ENCODE peak calls at places on chromosomes 4 and X, in four cellular contexts. V is ascending aorta, B is fibroblast of the aortic adventitia, K is H1. H is an unnamed sample.

GRCh38 chr4:82275431-82276423 is 98.1 kb downstream of the HNRNPD start:
- DNase-seq in V (no peak), B (no peak), K (peak; percentile 49), H (no peak)

GRCh38 chr4:17335371-17335770 is 176.5 kb downstream of the QDPR start:
- DNase-seq in B (no peak), K (no peak), V (no peak), H (no peak)

GRCh38 chr4:121950680-121951569 is 935 bp downstream of the TRPC3 start:
- DNase-seq in K (peak; percentile 76), V (no peak), B (no peak), H (peak; percentile 16)

GRCh38 chr4:8221476-8221875 is 22.4 kb downstream of the SH3TC1 start:
- DNase-seq in V (no peak), K (no peak), B (peak; percentile 70), H (no peak)

GRCh38 chrX:149495573-149496071 is 9.5 kb downstream of the IDS start:
- DNase-seq in B (peak; percentile 58), K (no peak), V (no peak), H (peak; percentile 81)

GRCh38 chrX:70134116-70134477 is 850 bp downstream of the IGBP1 start:
- DNase-seq in V (no peak), B (peak; percentile 18), K (no peak), H (peak; percentile 1)

GRCh38 chr4:111037591-111037990 is 414.7 kb upstream of the PITX2 start:
- DNase-seq in V (no peak), B (no peak), K (no peak), H (no peak)

GRCh38 chrX:38717871-38718270 is 83.4 kb upstream of the MID1IP1 start:
- DNase-seq in V (no peak), B (peak; percentile 10), K (no peak), H (peak; percentile 4)

GRCh38 chrX:40439625-40440532 is 140.9 kb upstream of the ATP6AP2 start:
- DNase-seq in B (no peak), K (no peak), V (no peak), H (no peak)

GRCh38 chr4:123699823-123700822 is 303.5 kb downstream of the SPRY1 start:
- DNase-seq in B (peak; percentile 97), K (no peak), V (no peak), H (peak; percentile 92)

GRCh38 chr4:1802720-1803522 is 9.8 kb downstream of the FGFR3 start:
- DNase-seq in V (no peak), K (no peak), B (no peak), H (no peak)

GRCh38 chr4:7425171-7425570 is 9.6 kb downstream of the PSAPL1 start:
- DNase-seq in B (no peak), V (no peak), K (peak; percentile 35), H (no peak)

GRCh38 chrX:97189668-97190067 is 306.0 kb downstream of the RPA4 start:
- DNase-seq in K (no peak), B (no peak), V (no peak), H (no peak)

GRCh38 chr4:82721819-82722423 is 76.7 kb downstream of the SCD5 start:
- DNase-seq in K (no peak), B (peak; percentile 29), V (no peak), H (no peak)

GRCh38 chr4:61162116-61162515 is 38.0 kb upstream of the ADGRL3 start:
- DNase-seq in V (no peak), B (no peak), K (no peak), H (peak; percentile 34)

GRCh38 chrX:131739823-131740222 is 195.9 kb downstream of the OR13H1 start:
- DNase-seq in K (no peak), B (no peak), V (no peak), H (no peak)

GRCh38 chrX:24294619-24295018 is 19.2 kb downstream of the SUPT20HL2 start:
- DNase-seq in K (peak; percentile 57), V (no peak), B (peak; percentile 20), H (no peak)

GRCh38 chr4:122285285-122285684 is 93.5 kb upstream of the ADAD1 start:
- DNase-seq in V (no peak), K (no peak), B (no peak), H (peak; percentile 10)

GRCh38 chrX:24629701-24630100 is 17.4 kb downstream of the PCYT1B start:
- DNase-seq in B (no peak), V (no peak), K (no peak), H (no peak)

GRCh38 chr4:107044170-107044569 is 8.1 kb upstream of the DKK2 start:
- DNase-seq in B (peak; percentile 27), V (no peak), K (no peak), H (no peak)

GRCh38 chr4:10965196-10965595 is 280.6 kb upstream of the CLNK start:
- DNase-seq in V (no peak), K (no peak), B (no peak), H (peak; percentile 75)

GRCh38 chrX:72145181-72145580 is 13.5 kb upstream of the RTL5 start:
- DNase-seq in K (no peak), B (no peak), V (no peak), H (no peak)

GRCh38 chr4:148868207-148868606 is 426.0 kb upstream of the NR3C2 start:
- DNase-seq in K (no peak), B (no peak), V (no peak), H (peak; percentile 81)

GRCh38 chrX:68511255-68511654 is 12.4 kb downstream of the YIPF6 start:
- DNase-seq in V (no peak), K (no peak), B (peak; percentile 59), H (peak; percentile 45)

GRCh38 chr4:186953601-186954260 is 230.1 kb upstream of the FAT1 start:
- DNase-seq in K (no peak), V (no peak), B (no peak), H (no peak)

GRCh38 chr4:45317276-45317675 is 590.9 kb upstream of the GNPDA2 start:
- DNase-seq in V (no peak), K (no peak), B (peak; percentile 1), H (peak; percentile 50)

GRCh38 chr4:146428298-146428697 is 93.4 kb downstream of the SLC10A7 start:
- DNase-seq in K (no peak), B (no peak), V (no peak), H (no peak)

GRCh38 chr4:76607266-76607799 is 172.3 kb downstream of the SHROOM3 start:
- DNase-seq in B (no peak), K (no peak), V (no peak), H (no peak)

GRCh38 chr4:39043697-39044363 is 11.6 kb upstream of the TMEM156 start:
- DNase-seq in V (no peak), B (peak; percentile 40), K (no peak), H (peak; percentile 74)

GRCh38 chr4:39043058-39043696 is 11.0 kb upstream of the TMEM156 start:
- DNase-seq in V (no peak), K (no peak), B (peak; percentile 59), H (no peak)

GRCh38 chr4:39044947-39045734 is 12.9 kb upstream of the TMEM156 start:
- DNase-seq in V (no peak), B (peak; percentile 34), K (peak; percentile 65), H (peak; percentile 50)

GRCh38 chr4:39045791-39046221 is 13.6 kb upstream of the TMEM156 start:
- DNase-seq in B (peak; percentile 26), V (no peak), K (no peak), H (peak; percentile 71)

DNA sequence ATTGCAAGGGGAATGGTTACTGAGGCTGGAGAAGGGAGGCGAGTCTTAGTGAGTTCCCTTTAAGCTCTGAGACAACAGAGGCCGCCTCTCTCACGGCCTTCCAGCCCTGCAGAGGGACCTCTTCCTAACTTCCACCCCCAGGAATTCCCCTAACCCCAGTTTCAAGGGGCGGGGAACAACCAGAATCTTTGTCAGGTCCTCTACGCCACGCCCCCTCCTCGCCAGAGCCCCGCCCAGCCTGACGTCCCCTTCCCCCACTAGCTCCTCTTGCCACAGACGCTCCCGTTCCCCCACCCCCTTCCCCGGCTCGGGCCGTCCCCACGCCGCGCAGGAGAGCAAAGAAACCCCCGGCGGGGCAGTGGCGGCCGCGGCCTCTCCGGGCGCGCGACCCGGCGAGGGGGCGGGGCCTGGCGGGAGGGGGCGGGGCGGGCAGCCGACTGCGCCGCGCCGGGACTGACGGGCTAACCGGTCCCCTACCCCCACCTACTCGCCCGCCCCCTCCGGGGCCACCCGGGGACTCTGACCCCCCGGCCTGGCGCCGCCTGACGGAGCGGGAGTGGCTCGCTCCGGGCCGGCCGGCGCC is 12.2 kb upstream of the TMEM156 start:
- DNase-seq in V (peak; percentile 81), B (peak; percentile 91), K (peak; percentile 89), H (peak; percentile 92)
- TF ChIP-seq CTCF in V (no peak), B (no peak), K (peak; percentile 13), H (no peak)

GRCh38 chr4:141134051-141134450 is 782 bp upstream of the RNF150 start:
- DNase-seq in B (no peak), V (no peak), K (no peak), H (no peak)
- H3K4me3 ChIP-seq in B (no peak overlapping the region), V (no peak overlapping the region), K (no peak overlapping the region), H (no peak overlapping the region)

DNA sequence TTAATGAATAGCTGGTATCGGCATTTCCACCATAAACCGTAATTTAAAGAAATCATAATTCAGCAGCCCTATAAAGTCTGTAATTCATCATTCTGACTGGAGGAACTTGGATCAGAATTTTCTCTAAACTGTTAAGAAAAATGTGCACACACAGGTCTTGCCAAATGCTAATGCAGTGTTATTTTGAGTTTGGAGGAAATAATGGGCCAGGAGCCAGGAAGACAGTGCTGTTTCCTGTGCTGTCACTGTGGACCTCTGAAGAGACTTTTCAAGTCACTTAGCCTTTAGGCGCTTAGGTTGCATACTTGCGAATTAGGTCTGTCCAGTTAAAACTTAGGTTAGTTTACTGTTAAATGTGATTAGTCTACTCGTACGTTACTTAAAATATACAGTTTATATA is 137.5 kb upstream of the ANXA3 start:
- DNase-seq in B (no peak), V (no peak), K (no peak), H (no peak)
- TF ChIP-seq CTCF in B (no peak), V (no peak), K (no peak), H (no peak)

GRCh38 chrX:3728454-3728853 is 15.0 kb upstream of the PRKX start:
- DNase-seq in B (peak; percentile 86), V (no peak), K (no peak), H (peak; percentile 9)
- H3K4me3 ChIP-seq in B (no peak overlapping the region), V (no peak overlapping the region), K (no peak overlapping the region), H (no peak overlapping the region)

DNA sequence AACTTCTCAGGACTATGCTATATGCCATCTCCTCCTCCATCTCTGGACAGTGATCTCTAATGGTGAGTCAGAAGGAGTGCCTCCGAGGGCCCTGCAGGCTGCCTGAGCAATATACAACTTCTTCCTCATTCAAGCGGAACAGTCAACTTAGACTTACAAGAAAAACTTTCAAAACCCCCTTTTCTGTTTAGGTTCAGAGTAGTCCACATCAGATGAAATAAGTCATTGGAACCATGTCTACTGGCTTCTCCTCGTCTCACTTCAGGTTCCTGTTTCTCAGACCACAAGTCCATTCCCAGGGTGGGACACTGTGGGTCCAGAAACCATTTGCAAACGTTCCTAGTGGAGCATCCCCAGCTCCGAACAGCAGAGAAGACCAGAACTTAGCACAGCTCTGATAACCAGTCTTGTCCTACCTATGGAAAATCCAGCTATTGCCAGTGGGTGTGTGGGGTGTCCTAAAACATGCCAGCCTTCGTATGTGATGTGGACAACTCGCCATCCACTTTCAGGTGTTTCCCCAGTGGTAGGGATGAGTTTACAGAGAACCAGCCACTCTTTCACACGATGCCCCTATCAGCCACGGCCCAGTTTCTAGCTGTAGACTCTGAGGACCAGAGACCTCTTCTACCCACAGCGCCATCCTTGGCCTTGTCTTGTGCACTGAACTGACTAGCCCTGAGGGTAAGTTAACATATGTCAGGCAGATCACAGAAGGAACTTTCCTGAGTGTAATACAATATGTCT is 32.7 kb upstream of the NKRF start:
- DNase-seq in V (no peak), B (no peak), K (no peak), H (no peak)
- TF ChIP-seq CTCF in V (no peak), B (no peak), K (no peak), H (no peak)